ENCODE peak calls at places on chromosomes 13 and 19, in nine cellular contexts. R is aorta, I is left ventricle myocardium inferior, A is heart left ventricle, J is ascending aorta, Q is esophagus squamous epithelium, O is RWPE2, V is lung, K is RWPE1. D is an unnamed sample.

GRCh38 chr19:46828484-46828883 is 22.2 kb downstream of the AP2S1 start:
- DNase-seq in K (no peak), V (no peak), J (no peak), O (no peak), I (no peak), Q (no peak), A (no peak), R (no peak), D (no peak)

GRCh38 chr19:30522359-30522758 is 150.2 kb downstream of the ZNF536 start:
- DNase-seq in O (no peak), V (no peak), J (no peak), R (no peak), A (no peak), K (no peak), Q (no peak), I (no peak), D (no peak)

GRCh38 chr19:1132625-1133383 is 29.0 kb downstream of the GPX4 start:
- DNase-seq in K (no peak), Q (no peak), O (no peak), V (no peak), A (no peak), J (no peak), I (no peak), R (no peak), D (no peak)

GRCh38 chr13:44884076-44884729 is 105.1 kb downstream of the NUFIP1 start:
- DNase-seq in Q (no peak), R (peak), I (no peak), V (no peak), J (no peak), O (no peak), A (no peak), K (peak), D (no peak)

GRCh38 chr19:43425567-43426392 is 11.1 kb downstream of the TEX101 start:
- DNase-seq in K (no peak), J (no peak), I (no peak), O (no peak), A (no peak), R (no peak), Q (no peak), V (no peak), D (no peak)

GRCh38 chr19:54607782-54608150 is 14.3 kb downstream of the LILRA1 start:
- DNase-seq in I (no peak), A (no peak), K (no peak), Q (no peak), J (no peak), R (no peak), V (no peak), O (no peak), D (no peak)

GRCh38 chr13:95536629-95537241 is 15.8 kb upstream of the CLDN10 start:
- DNase-seq in Q (no peak), V (no peak), O (no peak), K (no peak), A (no peak), R (no peak), J (no peak), I (no peak), D (no peak)

GRCh38 chr19:492091-492531 is 4.2 kb upstream of the MADCAM1 start:
- DNase-seq in V (no peak), A (no peak), R (no peak), I (no peak), J (no peak), K (no peak), Q (no peak), O (no peak), D (no peak)

GRCh38 chr13:46207828-46208227 is 3.9 kb upstream of the LRRC63 start:
- DNase-seq in K (no peak), Q (no peak), A (no peak), R (no peak), I (no peak), O (no peak), V (no peak), J (no peak), D (no peak)

GRCh38 chr13:29587645-29588044 is 7.8 kb downstream of the SLC7A1 start:
- DNase-seq in V (no peak), R (no peak), J (no peak), K (no peak), Q (no peak), A (no peak), I (no peak), O (no peak), D (no peak)

GRCh38 chr13:41457589-41458186 is 338 bp downstream of the RGCC start:
- DNase-seq in K (no peak), O (no peak), J (no peak), Q (no peak), I (peak), V (peak), A (no peak), R (peak), D (no peak)

GRCh38 chr13:89763011-89763410 is 1584.5 kb upstream of the MIR17HG start:
- DNase-seq in A (no peak), J (no peak), I (no peak), R (no peak), Q (no peak), K (peak), O (no peak), V (no peak), D (no peak)

GRCh38 chr13:93915269-93915809 is 564.1 kb downstream of the DCT start:
- DNase-seq in Q (no peak), I (no peak), A (no peak), K (no peak), J (no peak), R (no peak), V (no peak), O (no peak), D (no peak)

GRCh38 chr13:27405521-27406134 is 18.8 kb upstream of the GTF3A start:
- DNase-seq in O (no peak), J (no peak), A (no peak), K (no peak), Q (no peak), R (no peak), V (no peak), I (no peak), D (no peak)

GRCh38 chr13:85651440-85651839 is 147.8 kb downstream of the SLITRK6 start:
- DNase-seq in V (no peak), A (no peak), I (no peak), O (peak), J (no peak), K (peak), R (no peak), Q (no peak), D (no peak)

GRCh38 chr19:33391631-33392249 is 18.2 kb downstream of the CEBPG start:
- DNase-seq in O (peak), R (no peak), K (no peak), J (no peak), I (no peak), Q (no peak), A (no peak), V (no peak), D (no peak)

GRCh38 chr13:111632906-111633305 is 312.5 kb downstream of the TEX29 start:
- DNase-seq in V (no peak), Q (no peak), J (no peak), K (no peak), O (no peak), I (no peak), R (no peak), A (no peak), D (peak)

GRCh38 chr19:18672606-18673337 is 10.7 kb upstream of the CRTC1 start:
- DNase-seq in K (no peak), J (no peak), R (peak), Q (no peak), I (no peak), A (no peak), V (no peak), O (no peak), D (no peak)

GRCh38 chr19:52673014-52673413 is 34.9 kb upstream of the ZNF83 start:
- DNase-seq in O (no peak), K (no peak), V (no peak), A (no peak), J (no peak), Q (no peak), I (no peak), R (no peak), D (no peak)

GRCh38 chr13:62747152-62747551 is 1331.5 kb upstream of the PCDH20 start:
- DNase-seq in O (no peak), J (no peak), I (no peak), V (no peak), R (no peak), Q (no peak), A (no peak), K (no peak), D (no peak)

GRCh38 chr13:44040070-44040753 is 160.5 kb downstream of the LACC1 start:
- DNase-seq in Q (no peak), A (no peak), K (no peak), J (no peak), I (no peak), O (no peak), V (no peak), R (no peak), D (no peak)

GRCh38 chr19:34428549-34429285 is 536 bp downstream of the UBA2 start:
- DNase-seq in V (no peak), Q (no peak), A (peak), R (peak), J (no peak), O (no peak), I (peak), K (peak), D (no peak)

GRCh38 chr19:32317045-32317444 is 28.4 kb upstream of the ZNF507 start:
- DNase-seq in V (no peak), A (no peak), R (no peak), Q (no peak), J (no peak), I (no peak), O (no peak), K (no peak), D (no peak)

GRCh38 chr13:29383476-29383875 is 212.0 kb downstream of the SLC7A1 start:
- DNase-seq in A (no peak), J (no peak), I (no peak), K (no peak), O (no peak), Q (no peak), V (no peak), R (no peak), D (no peak)

GRCh38 chr13:95382906-95383305 is 81.7 kb upstream of the ABCC4 start:
- DNase-seq in Q (no peak), K (no peak), V (no peak), A (no peak), O (no peak), R (no peak), I (no peak), J (no peak), D (no peak)

GRCh38 chr13:73894995-73895571 is 239.1 kb downstream of the KLF12 start:
- DNase-seq in Q (no peak), K (no peak), A (no peak), I (no peak), O (no peak), R (no peak), V (no peak), J (no peak), D (no peak)

GRCh38 chr13:73844986-73845385 is 289.2 kb downstream of the KLF12 start:
- DNase-seq in I (no peak), R (no peak), O (no peak), K (no peak), J (no peak), A (no peak), V (no peak), Q (no peak), D (no peak)

GRCh38 chr19:19661141-19661674 is 2.3 kb downstream of the ATP13A1 start:
- DNase-seq in A (no peak), Q (no peak), I (no peak), K (no peak), V (no peak), R (no peak), J (no peak), O (no peak), D (no peak)

GRCh38 chr19:55247621-55248099 is 11.2 kb downstream of the PPP6R1 start:
- DNase-seq in Q (no peak), V (peak), K (peak), A (peak), J (no peak), R (peak), O (peak), I (peak), D (no peak)

GRCh38 chr19:50414850-50415660 is 3.7 kb upstream of the SPIB start:
- DNase-seq in V (peak), I (peak), J (no peak), R (peak), O (no peak), Q (no peak), A (peak), K (no peak), D (no peak)

DNA sequence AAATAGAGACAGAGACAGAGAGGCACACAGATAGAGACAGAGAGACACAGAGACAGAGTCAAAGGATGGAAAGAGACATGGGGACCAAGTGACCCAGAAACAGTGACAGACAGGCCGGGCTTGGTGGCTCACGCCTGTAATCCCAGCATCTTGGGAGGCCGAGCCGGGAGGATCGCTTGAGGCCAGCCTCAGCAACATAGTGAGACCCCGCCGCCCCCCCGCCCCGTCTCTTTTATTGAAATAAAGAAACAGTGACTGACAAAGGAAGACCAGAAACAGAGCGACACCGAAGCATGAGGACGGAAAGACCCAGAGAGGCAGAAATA is 848 bp upstream of the NECTIN2 start:
- DNase-seq in J (no peak), Q (no peak), A (no peak), V (no peak), O (no peak), I (no peak), K (no peak), R (peak), D (no peak)
- H3K27ac ChIP-seq in J (peak), Q (peak), A (peak), V (peak), O (peak), I (peak), K (peak), R (no peak), D (peak)

GRCh38 chr19:2640563-2641331 is 61.7 kb downstream of the GNG7 start:
- DNase-seq in I (no peak), K (no peak), A (no peak), J (no peak), V (no peak), R (no peak), Q (no peak), O (no peak), D (no peak)

GRCh38 chr19:2641332-2641698 is 61.2 kb downstream of the GNG7 start:
- DNase-seq in R (no peak), A (no peak), K (no peak), I (no peak), Q (no peak), V (no peak), J (no peak), O (no peak), D (no peak)

GRCh38 chr19:2636897-2637683 is 65.4 kb downstream of the GNG7 start:
- DNase-seq in Q (no peak), I (peak), K (peak), J (no peak), A (peak), V (peak), O (no peak), R (peak), D (no peak)

GRCh38 chr19:2638417-2638940 is 64.0 kb downstream of the GNG7 start:
- DNase-seq in O (no peak), A (no peak), Q (no peak), K (no peak), V (no peak), I (no peak), J (no peak), R (peak), D (no peak)

DNA sequence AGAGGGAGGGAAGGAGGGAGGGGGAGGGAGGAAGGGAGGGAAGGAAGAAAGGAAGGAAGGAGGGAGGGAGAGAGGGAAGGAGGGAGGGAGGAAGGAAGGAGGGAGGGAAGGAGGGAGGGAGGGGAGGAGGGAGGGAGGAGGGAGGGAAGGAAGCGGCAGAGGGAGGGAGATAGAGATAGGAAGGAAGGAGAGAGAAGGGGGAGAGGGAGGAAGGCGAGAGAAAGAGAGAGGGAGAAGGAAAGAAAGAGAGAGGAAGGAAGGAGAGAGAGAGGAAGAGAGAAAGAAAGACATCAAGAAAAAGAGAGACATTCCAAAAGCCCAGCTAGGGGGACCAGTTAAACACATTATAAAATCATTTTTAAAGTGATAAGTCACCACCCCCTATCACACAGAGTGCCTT is 62.5 kb downstream of the GNG7 start:
- DNase-seq in J (no peak), R (no peak), O (no peak), I (no peak), A (no peak), Q (no peak), V (no peak), K (no peak), D (no peak)
- H3K27ac ChIP-seq in J (no peak), R (no peak), O (no peak), I (no peak), A (no peak), Q (no peak), V (no peak), K (peak), D (no peak)

GRCh38 chr19:16259385-16260159 is 61.9 kb downstream of the AP1M1 start:
- DNase-seq in K (no peak), V (no peak), J (no peak), R (no peak), I (no peak), A (no peak), Q (peak), O (no peak), D (no peak)
- H3K27ac ChIP-seq in K (no peak), V (peak), J (peak), R (no peak), I (peak), A (peak), Q (peak), O (no peak), D (peak)

GRCh38 chr13:32947411-32947810 is 68.8 kb upstream of the KL start:
- DNase-seq in A (no peak), R (no peak), V (no peak), J (no peak), K (no peak), O (no peak), I (no peak), Q (no peak), D (peak)

GRCh38 chr13:32946558-32946957 is 69.7 kb upstream of the KL start:
- DNase-seq in Q (no peak), A (no peak), R (no peak), V (no peak), O (no peak), J (no peak), K (no peak), I (no peak), D (peak)

GRCh38 chr13:32951580-32951979 is 64.6 kb upstream of the KL start:
- DNase-seq in A (no peak), R (no peak), Q (no peak), O (no peak), J (no peak), K (no peak), I (no peak), V (no peak), D (no peak)

DNA sequence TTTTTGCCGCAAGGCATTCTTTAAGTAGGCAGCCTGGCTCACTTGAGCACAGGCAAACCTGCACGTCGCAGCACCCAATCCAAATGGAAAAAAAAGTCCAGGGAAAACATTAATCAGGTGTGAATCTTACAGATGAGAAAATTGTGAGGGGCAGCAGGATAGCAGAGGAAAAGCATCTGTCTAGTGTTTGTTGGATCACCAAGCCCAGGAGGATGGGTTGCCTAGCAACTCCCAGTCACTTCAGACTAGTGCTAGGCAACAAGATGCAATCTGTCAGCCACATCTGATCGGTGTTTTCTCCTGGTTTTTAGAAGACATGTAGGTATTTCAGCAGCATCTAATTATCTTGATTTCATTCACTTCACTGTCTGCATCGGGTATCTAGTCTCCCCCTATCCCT is 68.3 kb upstream of the KL start:
- DNase-seq in J (no peak), O (no peak), A (no peak), K (no peak), V (no peak), Q (no peak), R (no peak), I (no peak), D (peak)
- H3K27ac ChIP-seq in J (no peak), O (no peak), A (no peak), K (no peak), V (no peak), Q (no peak), R (no peak), I (no peak), D (no peak)

DNA sequence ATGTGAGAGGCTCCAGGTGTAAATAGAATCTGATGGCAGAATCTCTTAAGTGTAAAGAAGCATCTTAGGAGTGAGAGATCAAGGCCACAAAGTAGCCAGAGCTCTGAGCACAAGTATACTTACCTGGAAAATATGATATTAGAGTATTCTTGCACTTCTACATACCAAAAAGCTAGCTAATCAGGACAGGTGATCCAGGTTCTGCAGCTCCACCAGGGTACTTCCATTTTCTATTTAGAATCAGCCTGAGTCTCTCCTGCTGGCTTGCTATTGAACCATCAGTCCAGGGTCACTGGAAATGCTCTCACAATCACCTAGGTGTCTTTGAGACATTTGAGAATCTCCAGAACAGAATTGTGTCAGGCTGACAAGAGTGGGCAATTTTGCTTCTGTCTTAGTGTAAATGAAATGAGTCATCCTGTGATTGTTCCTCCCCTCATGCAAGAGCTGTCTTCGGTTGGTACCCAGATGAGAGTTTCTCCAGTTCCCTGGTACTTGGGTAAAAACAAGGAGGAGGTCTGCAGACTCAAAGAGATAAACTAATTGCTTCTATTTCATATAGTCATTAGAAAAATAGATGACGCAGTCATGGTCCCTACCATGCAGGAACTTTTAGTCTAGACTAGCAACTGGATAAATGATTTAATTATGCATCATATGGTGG is 14.6 kb downstream of the ZNF254 start:
- DNase-seq in K (no peak), Q (no peak), O (no peak), A (no peak), V (no peak), J (no peak), I (no peak), R (no peak), D (no peak)
- H3K27ac ChIP-seq in K (no peak), Q (no peak), O (no peak), A (no peak), V (no peak), J (no peak), I (no peak), R (no peak), D (no peak)